ENCODE peak calls at places on chromosomes 13 and 19, in six cellular contexts. One of them, this sample, is unnamed.

GRCh38 chr19:29376855-29377354 is 148.9 kb upstream of the VSTM2B start:
- DNase-seq in mammary epithelial cell: no peak
- DNase-seq in NAMALWA: no peak
- DNase-seq in caudate nucleus: no peak
- DNase-seq in T-cell: no peak
- DNase-seq in SIG-M5: no peak
- DNase-seq in this sample: no peak

GRCh38 chr19:39438270-39438934 is 2.7 kb upstream of the RPS16 start:
- DNase-seq in NAMALWA: no peak
- DNase-seq in T-cell: no peak
- DNase-seq in mammary epithelial cell: peak
- DNase-seq in SIG-M5: no peak
- DNase-seq in caudate nucleus: no peak
- DNase-seq in this sample: no peak

GRCh38 chr13:43245374-43245964 is 222.1 kb downstream of the DNAJC15 start:
- DNase-seq in caudate nucleus: no peak
- DNase-seq in NAMALWA: no peak
- DNase-seq in mammary epithelial cell: peak
- DNase-seq in SIG-M5: no peak
- DNase-seq in T-cell: no peak
- DNase-seq in this sample: no peak

GRCh38 chr19:17846146-17846545 is 1.6 kb downstream of the JAK3 start:
- DNase-seq in SIG-M5: no peak
- DNase-seq in caudate nucleus: no peak
- DNase-seq in NAMALWA: no peak
- DNase-seq in T-cell: peak
- DNase-seq in mammary epithelial cell: no peak
- DNase-seq in this sample: no peak

GRCh38 chr13:27660511-27660910 is 38.8 kb downstream of the POLR1D start:
- DNase-seq in SIG-M5: no peak
- DNase-seq in caudate nucleus: no peak
- DNase-seq in T-cell: no peak
- DNase-seq in mammary epithelial cell: no peak
- DNase-seq in NAMALWA: no peak
- DNase-seq in this sample: no peak

GRCh38 chr19:50556236-50557008 is 11.8 kb downstream of the LRRC4B start:
- DNase-seq in SIG-M5: no peak
- DNase-seq in NAMALWA: peak
- DNase-seq in caudate nucleus: peak
- DNase-seq in T-cell: peak
- DNase-seq in mammary epithelial cell: peak
- DNase-seq in this sample: peak

GRCh38 chr13:98206946-98207345 is 29.9 kb upstream of the RNF113B start:
- DNase-seq in mammary epithelial cell: no peak
- DNase-seq in SIG-M5: no peak
- DNase-seq in NAMALWA: no peak
- DNase-seq in caudate nucleus: no peak
- DNase-seq in T-cell: no peak
- DNase-seq in this sample: no peak

GRCh38 chr19:35292421-35292820 is 460 bp downstream of the MAG start:
- DNase-seq in SIG-M5: no peak
- DNase-seq in caudate nucleus: no peak
- DNase-seq in NAMALWA: peak
- DNase-seq in mammary epithelial cell: no peak
- DNase-seq in T-cell: no peak
- DNase-seq in this sample: no peak

GRCh38 chr13:113591750-113592149 is 7.2 kb downstream of the TFDP1 start:
- DNase-seq in mammary epithelial cell: no peak
- DNase-seq in T-cell: no peak
- DNase-seq in caudate nucleus: no peak
- DNase-seq in SIG-M5: no peak
- DNase-seq in NAMALWA: no peak
- DNase-seq in this sample: no peak

GRCh38 chr19:38898788-38899446 is 501 bp downstream of the SIRT2 start:
- DNase-seq in mammary epithelial cell: peak
- DNase-seq in NAMALWA: no peak
- DNase-seq in SIG-M5: no peak
- DNase-seq in caudate nucleus: no peak
- DNase-seq in T-cell: peak
- DNase-seq in this sample: no peak

GRCh38 chr13:33817513-33817842 is 471 bp upstream of the RFC3 start:
- DNase-seq in mammary epithelial cell: peak
- DNase-seq in caudate nucleus: no peak
- DNase-seq in NAMALWA: no peak
- DNase-seq in SIG-M5: no peak
- DNase-seq in T-cell: no peak
- DNase-seq in this sample: no peak

GRCh38 chr19:33618884-33619283 is 2.9 kb upstream of the CHST8 start:
- DNase-seq in mammary epithelial cell: no peak
- DNase-seq in SIG-M5: no peak
- DNase-seq in caudate nucleus: no peak
- DNase-seq in NAMALWA: no peak
- DNase-seq in T-cell: no peak
- DNase-seq in this sample: no peak

GRCh38 chr13:113153810-113154748 is 4.4 kb upstream of the PROZ start:
- DNase-seq in mammary epithelial cell: peak
- DNase-seq in NAMALWA: peak
- DNase-seq in caudate nucleus: peak
- DNase-seq in T-cell: peak
- DNase-seq in SIG-M5: no peak
- DNase-seq in this sample: peak

GRCh38 chr19:12580180-12580694 is 29.0 kb upstream of the ZNF564 start:
- DNase-seq in mammary epithelial cell: no peak
- DNase-seq in T-cell: no peak
- DNase-seq in NAMALWA: no peak
- DNase-seq in SIG-M5: no peak
- DNase-seq in caudate nucleus: peak
- DNase-seq in this sample: no peak

GRCh38 chr19:16477311-16477710 is 5.5 kb upstream of the EPS15L1 start:
- DNase-seq in T-cell: no peak
- DNase-seq in caudate nucleus: no peak
- DNase-seq in SIG-M5: no peak
- DNase-seq in mammary epithelial cell: no peak
- DNase-seq in NAMALWA: no peak
- DNase-seq in this sample: no peak

GRCh38 chr13:101925731-101926130 is 473.3 kb downstream of the ITGBL1 start:
- DNase-seq in NAMALWA: no peak
- DNase-seq in T-cell: no peak
- DNase-seq in mammary epithelial cell: no peak
- DNase-seq in caudate nucleus: no peak
- DNase-seq in SIG-M5: no peak
- DNase-seq in this sample: no peak

GRCh38 chr19:46429999-46430398 is 1.3 kb upstream of the PNMA8C start:
- DNase-seq in mammary epithelial cell: no peak
- DNase-seq in NAMALWA: no peak
- DNase-seq in T-cell: no peak
- DNase-seq in caudate nucleus: no peak
- DNase-seq in SIG-M5: no peak
- DNase-seq in this sample: peak

GRCh38 chr13:73399347-73400216 is 340.8 kb downstream of the KLF5 start:
- DNase-seq in T-cell: no peak
- DNase-seq in mammary epithelial cell: peak
- DNase-seq in caudate nucleus: no peak
- DNase-seq in NAMALWA: no peak
- DNase-seq in SIG-M5: no peak
- DNase-seq in this sample: no peak

GRCh38 chr19:2491130-2491801 is 15.3 kb downstream of the GADD45B start:
- DNase-seq in SIG-M5: no peak
- DNase-seq in NAMALWA: peak
- DNase-seq in T-cell: no peak
- DNase-seq in caudate nucleus: no peak
- DNase-seq in mammary epithelial cell: peak
- DNase-seq in this sample: peak

GRCh38 chr13:70747305-70747704 is 639.1 kb upstream of the KLHL1 start:
- DNase-seq in SIG-M5: no peak
- DNase-seq in caudate nucleus: no peak
- DNase-seq in T-cell: no peak
- DNase-seq in NAMALWA: no peak
- DNase-seq in mammary epithelial cell: no peak
- DNase-seq in this sample: no peak

GRCh38 chr13:98665638-98665995 is 86.9 kb downstream of the SLC15A1 start:
- DNase-seq in SIG-M5: no peak
- DNase-seq in caudate nucleus: no peak
- DNase-seq in mammary epithelial cell: no peak
- DNase-seq in T-cell: no peak
- DNase-seq in NAMALWA: no peak
- DNase-seq in this sample: no peak

GRCh38 chr13:23510979-23511735 is 59.1 kb upstream of the TNFRSF19 start:
- DNase-seq in caudate nucleus: peak
- DNase-seq in NAMALWA: peak
- DNase-seq in T-cell: no peak
- DNase-seq in mammary epithelial cell: peak
- DNase-seq in SIG-M5: no peak
- DNase-seq in this sample: peak

GRCh38 chr13:98507060-98507797 is 69.7 kb downstream of the STK24 start:
- DNase-seq in caudate nucleus: no peak
- DNase-seq in mammary epithelial cell: no peak
- DNase-seq in T-cell: no peak
- DNase-seq in NAMALWA: no peak
- DNase-seq in SIG-M5: no peak
- DNase-seq in this sample: peak

GRCh38 chr13:28324181-28324789 is 170.6 kb downstream of the FLT1 start:
- DNase-seq in mammary epithelial cell: peak
- DNase-seq in T-cell: peak
- DNase-seq in SIG-M5: no peak
- DNase-seq in caudate nucleus: peak
- DNase-seq in NAMALWA: peak
- DNase-seq in this sample: peak